ENCODE peak calls at places on chromosomes 1 and 21, in five cellular contexts. P is A549, K is HCT116, R is IMR-90, F is H1. I is an unnamed sample.

GRCh38 chr1:44019398-44020044 is 11.7 kb downstream of the SLC6A9 start:
- DNase-seq in P (no peak), K (no peak), R (no peak), F (no peak), I (no peak)

GRCh38 chr1:44013949-44014348 is 17.3 kb downstream of the SLC6A9 start:
- DNase-seq in P (no peak), K (no peak), R (no peak), F (no peak), I (no peak)

GRCh38 chr1:203250936-203251335 is 21.5 kb upstream of the CHIT1 start:
- DNase-seq in P (no peak), K (no peak), R (no peak), F (no peak), I (no peak)

GRCh38 chr1:165841582-165842362 is 14.4 kb downstream of the UCK2 start:
- DNase-seq in P (peak), K (no peak), R (peak), F (no peak), I (no peak)

GRCh38 chr1:224644553-224645154 is 28.5 kb downstream of the CNIH3 start:
- DNase-seq in P (peak), K (peak), R (peak), F (peak), I (peak)

GRCh38 chr1:154760469-154760933 is 109.6 kb downstream of the KCNN3 start:
- DNase-seq in P (peak), K (peak), R (no peak), F (peak), I (peak)

GRCh38 chr1:37944816-37945215 is 2.0 kb downstream of the INPP5B start:
- DNase-seq in P (no peak), K (no peak), R (no peak), F (no peak), I (no peak)

GRCh38 chr1:84141177-84142003 is 2.7 kb upstream of the PRKACB start:
- DNase-seq in P (no peak), K (no peak), R (peak), F (no peak), I (no peak)

GRCh38 chr1:39711359-39712340 is 20.4 kb upstream of the HPCAL4 start:
- DNase-seq in P (no peak), K (no peak), R (peak), F (no peak), I (peak)

GRCh38 chr21:25464275-25464674 is 143.0 kb downstream of the MRPL39 start:
- DNase-seq in P (no peak), K (no peak), R (no peak), F (no peak), I (no peak)

GRCh38 chr1:8025671-8026144 is 401 bp downstream of the ERRFI1 start:
- DNase-seq in P (no peak), K (no peak), R (no peak), F (peak), I (no peak)

GRCh38 chr1:229340496-229340895 is 2.4 kb downstream of the CCSAP start:
- DNase-seq in P (no peak), K (no peak), R (no peak), F (no peak), I (no peak)

GRCh38 chr1:154081386-154082126 is 73.3 kb downstream of the NUP210L start:
- DNase-seq in P (no peak), K (no peak), R (no peak), F (no peak), I (peak)

GRCh38 chr1:206048582-206048981 is 4.4 kb upstream of the RHEX start:
- DNase-seq in P (peak), K (no peak), R (no peak), F (no peak), I (no peak)

GRCh38 chr21:43306911-43307676 is 119.8 kb downstream of the SIK1 start:
- DNase-seq in P (peak), K (no peak), R (peak), F (no peak), I (peak)

GRCh38 chr1:42479621-42480020 is 16.5 kb downstream of the CCDC30 start:
- DNase-seq in P (peak), K (no peak), R (peak), F (no peak), I (peak)

GRCh38 chr1:170790651-170791071 is 126.7 kb downstream of the PRRX1 start:
- DNase-seq in P (no peak), K (no peak), R (peak), F (no peak), I (no peak)

GRCh38 chr1:17538010-17538409 is 1.5 kb upstream of the ARHGEF10L start:
- DNase-seq in P (no peak), K (no peak), R (no peak), F (no peak), I (no peak)

GRCh38 chr1:233364695-233365539 is 37.4 kb downstream of the MAP3K21 start:
- DNase-seq in P (peak), K (no peak), R (peak), F (no peak), I (peak)

GRCh38 chr1:111249960-111250359 is 22.4 kb downstream of the CHI3L2 start:
- DNase-seq in P (no peak), K (no peak), R (no peak), F (no peak), I (no peak)

GRCh38 chr1:54543729-54544496 is 4.1 kb upstream of the ACOT11 start:
- DNase-seq in P (no peak), K (no peak), R (peak), F (no peak), I (no peak)

GRCh38 chr1:97621955-97622354 is 298.9 kb downstream of the DPYD start:
- DNase-seq in P (no peak), K (no peak), R (peak), F (no peak), I (no peak)

GRCh38 chr1:115282825-115283224 is 55.2 kb downstream of the NGF start:
- DNase-seq in P (no peak), K (no peak), R (no peak), F (no peak), I (no peak)

GRCh38 chr1:119133987-119134386 is 6.5 kb downstream of the WARS2 start:
- DNase-seq in P (no peak), K (no peak), R (peak), F (no peak), I (no peak)

GRCh38 chr1:1157426-1157913 is 16.2 kb upstream of the TTLL10 start:
- DNase-seq in P (peak), K (peak), R (peak), F (peak), I (peak)

GRCh38 chr1:225651376-225651871 is 1.5 kb downstream of the ENAH start:
- DNase-seq in P (peak), K (no peak), R (peak), F (no peak), I (no peak)

GRCh38 chr1:23930861-23931471 is 17.8 kb upstream of the CNR2 start:
- DNase-seq in P (no peak), K (no peak), R (peak), F (no peak), I (no peak)

GRCh38 chr21:36551731-36552457 is 72.0 kb upstream of the CLDN14 start:
- DNase-seq in P (no peak), K (no peak), R (peak), F (peak), I (no peak)

GRCh38 chr1:8083739-8084484 is 57.8 kb upstream of the ERRFI1 start:
- DNase-seq in P (peak), K (no peak), R (peak), F (no peak), I (no peak)

GRCh38 chr1:66452982-66453381 is 81.0 kb upstream of the SGIP1 start:
- DNase-seq in P (no peak), K (no peak), R (no peak), F (no peak), I (no peak)

GRCh38 chr21:46126321-46127238 is 28.7 kb downstream of the COL6A2 start:
- DNase-seq in P (no peak), K (no peak), R (no peak), F (peak), I (no peak)

GRCh38 chr1:117651616-117652015 is 45.8 kb downstream of the TENT5C start:
- DNase-seq in P (no peak), K (no peak), R (no peak), F (no peak), I (no peak)

GRCh38 chr1:26145041-26145959 is 13.6 kb upstream of the FAM110D start:
- DNase-seq in P (peak), K (peak), R (peak), F (peak), I (peak)

GRCh38 chr1:70234733-70235132 is 13.6 kb downstream of the SRSF11 start:
- DNase-seq in P (no peak), K (no peak), R (no peak), F (no peak), I (no peak)

GRCh38 chr1:225635649-225636048 is 17.3 kb downstream of the ENAH start:
- DNase-seq in P (no peak), K (no peak), R (no peak), F (no peak), I (no peak)

GRCh38 chr1:161365207-161365606 is 2.5 kb downstream of the CFAP126 start:
- DNase-seq in P (no peak), K (no peak), R (no peak), F (no peak), I (peak)

GRCh38 chr1:1142844-1143243 is 27.0 kb upstream of the C1orf159 start:
- DNase-seq in P (no peak), K (no peak), R (no peak), F (no peak), I (no peak)

GRCh38 chr1:3021801-3022401 is 634 bp downstream of the ACTRT2 start:
- DNase-seq in P (no peak), K (no peak), R (no peak), F (no peak), I (no peak)

GRCh38 chr1:62045579-62045978 is 149.1 kb upstream of the L1TD1 start:
- DNase-seq in P (no peak), K (no peak), R (no peak), F (no peak), I (peak)

GRCh38 chr21:14871861-14872260 is 192.9 kb downstream of the NRIP1 start:
- DNase-seq in P (no peak), K (no peak), R (no peak), F (no peak), I (no peak)

GRCh38 chr21:14875186-14875585 is 189.6 kb downstream of the NRIP1 start:
- DNase-seq in P (no peak), K (no peak), R (no peak), F (no peak), I (peak)

GRCh38 chr21:14876464-14876863 is 188.3 kb downstream of the NRIP1 start:
- DNase-seq in P (no peak), K (no peak), R (no peak), F (no peak), I (no peak)

GRCh38 chr21:14875704-14876364 is 189.0 kb downstream of the NRIP1 start:
- DNase-seq in P (no peak), K (no peak), R (no peak), F (no peak), I (peak)

DNA sequence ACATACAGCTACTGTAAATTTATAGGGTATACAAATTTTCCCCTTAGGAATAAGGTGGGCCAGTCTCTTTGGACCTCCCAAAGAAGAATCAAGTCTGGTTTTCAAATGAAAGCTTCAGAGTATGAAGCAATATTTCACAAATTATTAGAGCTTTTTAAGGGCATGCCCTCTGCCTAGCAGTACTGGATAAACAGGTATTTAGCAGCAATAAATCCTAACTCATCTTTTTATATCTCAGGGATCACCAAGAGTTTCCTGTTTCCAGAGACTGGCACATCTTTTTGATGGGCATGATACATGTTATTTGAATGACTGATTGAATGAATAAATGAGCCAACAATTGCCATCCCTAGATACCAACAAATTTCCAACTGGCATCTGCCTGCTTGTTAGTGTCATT is 190.4 kb downstream of the NRIP1 start:
- DNase-seq in P (no peak), K (no peak), R (no peak), F (no peak), I (no peak)
- TF ChIP-seq RAD21 in P (no peak), K (no peak), R (no peak), F (no peak), I (no peak)

DNA sequence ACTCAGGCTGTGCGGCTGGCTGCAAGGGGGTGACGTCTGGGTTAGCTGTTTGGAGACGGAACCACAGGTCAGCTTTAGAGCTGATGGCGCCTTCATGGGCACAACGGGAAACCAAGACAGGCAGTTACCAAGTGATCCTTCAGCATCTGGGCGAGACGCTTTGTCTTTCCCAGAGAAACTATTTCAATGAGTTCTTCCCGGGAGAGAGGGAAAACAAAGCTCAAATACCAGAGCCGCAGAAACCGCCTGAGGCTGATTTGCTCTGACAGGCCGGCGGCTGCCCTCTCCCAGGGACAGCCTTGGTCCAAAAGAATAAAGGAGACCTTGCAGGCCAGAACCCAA is 76.5 kb downstream of the CD58 start:
- DNase-seq in P (no peak), K (no peak), R (no peak), F (no peak), I (no peak)
- TF ChIP-seq RAD21 in P (no peak), K (no peak), R (no peak), F (no peak), I (no peak)

DNA sequence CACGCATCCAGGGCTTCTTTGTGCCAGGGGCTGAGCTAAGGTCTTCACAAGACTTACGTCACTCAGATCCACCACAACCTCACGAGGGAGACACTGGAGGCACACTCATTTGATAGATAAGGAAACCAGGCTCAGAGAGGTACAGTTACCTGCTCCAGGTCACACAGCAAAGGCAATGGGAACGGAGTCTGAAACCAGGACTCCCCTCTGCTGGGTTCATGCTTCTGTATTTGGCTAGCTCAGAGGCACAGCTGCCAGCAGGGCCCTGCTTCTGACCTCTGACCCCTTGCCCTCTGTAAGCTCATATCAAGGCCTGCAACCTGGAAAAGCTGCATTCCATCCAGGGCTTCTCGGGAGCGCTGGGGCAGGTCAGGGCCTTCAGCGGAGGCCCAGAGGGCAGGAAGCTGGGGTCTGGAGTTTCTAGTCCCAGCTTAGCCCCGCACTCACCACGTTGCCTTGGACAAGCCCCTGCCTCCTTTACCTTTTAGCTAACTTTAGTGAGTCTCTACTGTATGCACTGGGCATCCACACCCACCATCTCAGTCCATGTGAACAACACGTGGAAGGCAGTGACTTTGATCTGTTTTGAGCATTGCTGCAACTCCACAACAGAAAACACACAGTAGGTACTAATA is 34.6 kb downstream of the HSPG2 start:
- DNase-seq in P (no peak), K (no peak), R (no peak), F (no peak), I (no peak)
- TF ChIP-seq RAD21 in P (no peak), K (no peak), R (no peak), F (no peak), I (no peak)

DNA sequence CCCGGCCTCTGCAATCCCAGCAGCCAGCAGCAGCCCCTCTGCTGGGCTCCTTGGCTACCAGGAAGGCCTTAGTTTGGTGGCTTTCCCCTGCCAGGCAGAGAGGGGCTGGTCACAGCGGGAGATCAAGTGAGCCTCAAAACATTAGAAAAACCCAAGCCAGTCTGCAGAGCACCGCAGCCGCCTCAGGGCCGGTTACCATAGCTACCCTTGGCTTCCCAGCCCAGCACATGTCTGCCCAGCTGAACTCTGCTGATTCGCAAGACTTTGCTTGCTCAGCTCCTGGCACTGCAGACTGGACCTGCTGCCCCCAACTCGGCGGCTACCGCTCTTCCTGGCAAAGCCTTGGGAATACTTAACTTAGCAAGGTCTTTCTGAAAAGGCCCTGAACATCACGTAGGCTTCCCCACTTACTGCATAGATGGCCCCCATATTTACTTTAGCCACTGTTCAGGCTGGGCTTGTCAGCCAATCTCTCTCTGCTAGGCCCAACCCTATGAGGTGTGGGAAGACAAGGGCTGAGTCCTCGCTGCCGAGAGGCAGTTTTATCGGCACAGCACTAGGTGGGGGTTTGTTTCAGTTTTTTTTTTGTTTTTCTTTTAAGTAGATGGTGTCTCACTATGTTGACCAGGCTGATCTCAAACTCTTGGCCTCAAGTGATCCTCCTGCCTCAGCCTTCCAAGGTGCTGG is 28.6 kb upstream of the PLEKHG5 start:
- DNase-seq in P (no peak), K (no peak), R (peak), F (peak), I (no peak)
- TF ChIP-seq RAD21 in P (no peak), K (no peak), R (no peak), F (no peak), I (no peak)

DNA sequence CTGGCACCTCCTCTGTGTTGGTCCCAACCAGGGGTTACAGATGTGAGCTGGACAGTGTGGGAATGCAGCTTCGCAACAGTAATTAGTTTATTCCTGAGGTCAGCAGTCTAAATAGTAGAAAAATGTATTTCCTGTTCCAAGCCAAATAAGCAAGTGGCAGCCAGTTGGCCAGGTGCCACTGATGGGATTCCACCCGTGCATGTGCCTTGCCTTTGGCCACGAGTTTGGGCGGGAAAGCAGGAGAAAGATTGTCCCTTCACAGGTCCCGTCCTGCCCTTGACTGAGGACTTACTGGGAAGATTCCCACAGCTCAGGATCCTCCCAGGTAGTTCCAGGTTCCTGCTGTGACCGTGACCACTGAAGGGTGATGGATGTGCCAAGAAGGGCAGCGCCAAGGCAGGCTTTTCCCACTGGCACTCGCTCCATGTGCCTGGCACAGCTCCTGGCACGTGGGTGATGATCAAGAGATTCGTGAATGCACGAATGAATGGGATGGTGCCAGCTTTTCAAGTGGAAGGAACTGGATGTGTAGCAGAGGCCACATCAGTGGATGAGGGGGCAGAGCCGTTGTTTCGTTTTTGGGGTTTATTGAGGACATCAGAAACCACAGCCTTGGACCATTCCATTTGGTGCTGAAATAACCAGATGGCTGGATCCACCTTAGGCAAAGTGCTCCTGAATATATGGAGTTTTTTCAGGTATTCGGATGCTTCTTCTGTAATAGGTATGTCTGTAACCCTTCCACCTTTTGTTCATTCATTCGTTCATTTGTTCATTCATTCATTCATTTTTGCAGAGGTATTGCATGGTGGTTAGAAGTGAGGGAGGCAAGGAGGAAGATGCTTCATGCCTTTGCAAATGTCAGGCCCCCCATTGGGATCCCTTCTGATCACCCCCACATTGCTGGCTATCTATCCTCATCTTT is 62.4 kb upstream of the WNT4 start:
- DNase-seq in P (peak), K (no peak), R (no peak), F (no peak), I (no peak)
- TF ChIP-seq RAD21 in P (no peak), K (no peak), R (no peak), F (no peak), I (no peak)

I was measured in K562.